ENCODE peak calls at places on chromosome 17, in nine cellular contexts. X is fibroblast of lung, V is H9, U is body of pancreas, R is progenitor cell of endocrine pancreas, I is bronchial epithelial cell, L is sigmoid colon, C is lung, B is left lung. Q is an unnamed sample.

GRCh38 chr17:48150602-48151001 is 43.0 kb downstream of the SNX11 start:
- DNase-seq in L (no peak), U (no peak), V (no peak), B (no peak), R (no peak), X (no peak), C (no peak), I (no peak), Q (no peak)

GRCh38 chr17:74139120-74139519 is 64.4 kb upstream of the RPL38 start:
- DNase-seq in B (no peak), I (no peak), U (no peak), V (no peak), L (no peak), R (no peak), X (no peak), C (no peak), Q (no peak)

GRCh38 chr17:50049636-50050035 is 6.3 kb upstream of the ITGA3 start:
- DNase-seq in C (no peak), L (no peak), B (no peak), R (no peak), X (no peak), I (no peak), V (peak; percentile 44), U (no peak), Q (no peak)

GRCh38 chr17:3877220-3877619 is 15.6 kb downstream of the CAMKK1 start:
- DNase-seq in L (no peak), U (no peak), B (no peak), C (no peak), X (no peak), V (no peak), I (no peak), R (no peak), Q (no peak)

GRCh38 chr17:45751466-45751865 is 32.7 kb upstream of the CRHR1 start:
- DNase-seq in L (peak; percentile 25), X (no peak), U (no peak), I (no peak), R (no peak), C (no peak), V (no peak), B (no peak), Q (no peak)

GRCh38 chr17:31593806-31594205 is 202.3 kb downstream of the RAB11FIP4 start:
- DNase-seq in X (peak; percentile 89), V (no peak), R (no peak), U (no peak), C (no peak), L (no peak), B (no peak), I (peak; percentile 50), Q (no peak)

GRCh38 chr17:300881-301280 is 51.7 kb downstream of the RPH3AL start:
- DNase-seq in L (peak; percentile 34), B (no peak), V (no peak), U (no peak), C (no peak), I (no peak), R (no peak), X (no peak), Q (peak; percentile 19)

GRCh38 chr17:49361129-49361901 is 735 bp downstream of the ZNF652 start:
- DNase-seq in U (peak; percentile 48), V (peak; percentile 53), C (peak; percentile 51), I (peak; percentile 58), B (peak; percentile 68), R (peak; percentile 38), X (peak; percentile 50), L (peak; percentile 73), Q (no peak)

GRCh38 chr17:56892333-56892732 is 21.5 kb downstream of the TRIM25 start:
- DNase-seq in U (no peak), V (no peak), I (no peak), L (no peak), X (no peak), R (no peak), C (no peak), B (no peak), Q (no peak)

GRCh38 chr17:56896217-56896967 is 17.5 kb downstream of the TRIM25 start:
- DNase-seq in L (no peak), B (no peak), U (no peak), X (no peak), V (no peak), C (no peak), R (no peak), I (no peak), Q (no peak)

GRCh38 chr17:56896968-56897359 is 16.9 kb downstream of the TRIM25 start:
- DNase-seq in V (no peak), R (no peak), L (no peak), U (peak; percentile 20), B (no peak), C (no peak), X (no peak), I (no peak), Q (no peak)

GRCh38 chr17:56893503-56893902 is 20.3 kb downstream of the TRIM25 start:
- DNase-seq in B (no peak), V (no peak), R (no peak), C (no peak), U (no peak), I (no peak), L (no peak), X (no peak), Q (no peak)

DNA sequence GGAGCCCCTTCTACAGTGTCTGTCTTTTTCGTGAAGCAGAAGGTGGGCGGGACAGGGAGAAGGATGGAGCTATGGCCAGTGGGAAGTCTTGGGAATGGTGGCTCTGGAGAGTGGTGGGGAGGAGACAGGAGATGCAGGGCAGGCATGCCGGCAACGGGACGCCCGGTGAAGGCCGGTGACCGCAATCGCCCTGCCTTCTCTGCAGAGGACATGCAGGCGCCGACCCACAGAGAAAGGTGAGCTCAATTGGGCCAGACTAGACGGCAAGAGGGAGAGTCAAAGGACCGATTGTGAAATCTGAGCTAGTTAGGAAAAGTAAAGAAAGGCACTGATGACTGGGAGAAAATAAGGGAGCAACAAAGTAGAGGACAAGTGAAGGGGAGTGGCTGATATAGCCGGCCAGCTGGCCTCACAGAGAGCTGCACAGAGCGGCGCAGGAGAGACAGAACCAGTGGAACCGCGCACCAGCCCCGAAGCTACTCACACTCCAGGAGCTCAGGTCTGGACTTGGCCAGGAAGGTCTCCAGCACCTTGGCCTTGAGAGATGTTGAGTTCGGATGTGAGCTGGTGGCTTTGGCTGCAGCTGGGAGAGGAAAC is 18.9 kb downstream of the TRIM25 start:
- DNase-seq in X (no peak), R (no peak), C (no peak), U (no peak), B (no peak), I (no peak), L (no peak), V (no peak), Q (no peak)
- TF ChIP-seq CTCF in X (no peak), R (no peak), C (no peak), U (no peak), B (no peak), I (no peak), L (no peak), V (no peak), Q (no peak)

DNA sequence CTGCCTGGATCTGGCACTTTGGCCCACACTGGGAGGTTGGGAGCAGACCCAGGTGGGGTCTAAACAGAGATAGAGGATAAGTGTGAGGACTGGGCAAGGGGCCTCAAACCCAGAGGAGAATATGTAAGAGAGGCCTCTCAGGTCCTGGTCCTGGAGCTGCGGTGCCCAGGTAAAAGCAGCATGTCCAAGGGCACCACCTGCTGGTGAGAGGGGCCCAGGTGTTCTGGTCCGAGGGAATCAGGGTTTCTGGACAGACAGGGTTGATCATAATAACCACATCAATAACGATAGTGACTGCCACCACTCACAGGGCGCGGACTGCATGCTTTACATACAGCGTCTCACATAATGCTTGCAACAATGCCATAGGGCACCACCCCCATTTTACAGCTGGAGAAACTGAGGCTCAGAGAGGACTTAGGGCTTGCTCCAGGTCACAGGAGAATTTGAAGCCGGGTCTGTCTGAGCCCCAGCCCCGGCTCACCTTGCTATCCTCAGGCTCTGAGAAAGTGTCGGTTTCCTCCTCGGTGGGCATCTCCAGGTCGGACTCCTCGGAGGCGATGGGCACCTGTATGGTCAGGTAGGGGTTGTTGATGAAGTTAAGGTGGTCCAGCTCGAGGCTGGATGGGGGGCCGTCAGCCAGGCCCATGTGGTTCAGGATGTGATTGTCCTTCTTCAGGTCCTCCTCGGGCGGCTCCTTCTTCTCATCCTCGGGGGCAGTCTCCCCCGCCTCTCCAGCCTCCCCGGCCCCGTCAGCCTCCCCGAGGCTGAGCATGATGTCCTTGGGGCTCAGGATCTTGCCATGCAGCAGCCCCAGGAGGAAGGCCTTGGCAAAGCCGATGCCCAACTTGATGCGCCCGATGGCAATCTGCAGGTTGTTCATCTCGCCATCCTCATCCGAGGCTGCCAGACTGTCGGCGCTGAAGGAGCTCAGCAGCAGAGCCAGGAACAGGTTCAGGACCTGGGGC is 19.1 kb upstream of the CD79B start:
- DNase-seq in X (no peak), C (no peak), B (no peak), L (no peak), I (peak; percentile 38), U (peak; percentile 63), V (peak; percentile 83), R (peak; percentile 58), Q (no peak)
- TF ChIP-seq CTCF in X (no peak), C (no peak), B (peak; percentile 20), L (no peak), I (peak; percentile 84), U (peak; percentile 55), V (peak; percentile 74), R (peak; percentile 72), Q (peak; percentile 62)

GRCh38 chr17:61461586-61461966 is 9.4 kb downstream of the TBX4 start:
- DNase-seq in C (no peak), U (no peak), X (no peak), L (peak; percentile 35), V (peak; percentile 50), B (no peak), R (no peak), I (no peak), Q (no peak)

GRCh38 chr17:61461967-61462733 is 9.9 kb downstream of the TBX4 start:
- DNase-seq in V (peak; percentile 55), X (no peak), I (no peak), U (no peak), R (no peak), C (no peak), L (peak; percentile 56), B (no peak), Q (no peak)

GRCh38 chr17:61462734-61463067 is 10.5 kb downstream of the TBX4 start:
- DNase-seq in C (no peak), U (no peak), X (no peak), L (peak; percentile 39), V (no peak), R (no peak), I (no peak), B (no peak), Q (no peak)

GRCh38 chr17:61464121-61464905 is 12.1 kb downstream of the TBX4 start:
- DNase-seq in R (no peak), L (peak; percentile 48), B (peak; percentile 26), X (no peak), C (no peak), I (no peak), V (peak; percentile 36), U (no peak), Q (no peak)

GRCh38 chr17:61463068-61463980 is 11.1 kb downstream of the TBX4 start:
- DNase-seq in X (no peak), L (peak; percentile 55), B (no peak), I (no peak), C (no peak), U (no peak), R (no peak), V (peak; percentile 73), Q (no peak)
- TF ChIP-seq CTCF in X (peak; percentile 50), L (no peak), B (no peak), I (no peak), C (no peak), U (no peak), R (peak; percentile 24), V (peak; percentile 56), Q (no peak)

GRCh38 chr17:19744492-19744891 is 3.6 kb downstream of the ALDH3A1 start:
- DNase-seq in R (no peak), I (no peak), B (no peak), C (no peak), V (no peak), U (no peak), L (no peak), X (no peak), Q (no peak)

GRCh38 chr17:19747159-19747719 is 859 bp downstream of the ALDH3A1 start:
- DNase-seq in L (no peak), V (no peak), C (no peak), I (no peak), X (no peak), U (no peak), B (no peak), R (no peak), Q (no peak)

GRCh38 chr17:19746517-19746916 is 1.6 kb downstream of the ALDH3A1 start:
- DNase-seq in B (no peak), X (no peak), I (no peak), L (no peak), U (no peak), V (no peak), C (no peak), R (no peak), Q (no peak)

GRCh38 chr17:19743101-19744100 is 4.7 kb downstream of the ALDH3A1 start:
- DNase-seq in U (no peak), L (no peak), I (no peak), B (no peak), C (no peak), V (no peak), R (no peak), X (no peak), Q (peak; percentile 38)

GRCh38 chr17:19744922-19745757 is 3.0 kb downstream of the ALDH3A1 start:
- DNase-seq in L (peak; percentile 96), C (peak; percentile 89), R (peak; percentile 98), X (peak; percentile 60), U (peak; percentile 93), I (peak; percentile 69), B (peak; percentile 88), V (peak; percentile 98), Q (no peak)
- TF ChIP-seq CTCF in L (peak; percentile 89), C (peak; percentile 88), R (peak; percentile 96), X (peak; percentile 57), U (peak; percentile 99), I (peak; percentile 97), B (peak; percentile 97), V (peak; percentile 95), Q (peak; percentile 64)

Q was measured in RWPE2.